ENCODE peak calls at places on chromosomes 1 and 21, in seven cellular contexts. I, P, H, B, C, Q and T are unnamed samples.

GRCh38 chr1:111227875-111228747 is 598 bp downstream of the CHI3L2 start:
- DNase-seq in C (no peak), H (peak), Q (no peak), I (peak), B (no peak), P (no peak), T (no peak)

GRCh38 chr1:56409112-56409691 is 170.2 kb downstream of the PLPP3 start:
- DNase-seq in B (no peak), Q (no peak), P (peak), I (no peak), C (no peak), H (peak), T (peak)

GRCh38 chr1:33460947-33461629 is 11.4 kb upstream of the ZSCAN20 start:
- DNase-seq in B (no peak), P (no peak), I (no peak), H (peak), C (no peak), Q (no peak), T (peak)

GRCh38 chr21:35927262-35927661 is 133.1 kb downstream of the SETD4 start:
- DNase-seq in H (no peak), Q (no peak), C (no peak), I (no peak), P (peak), B (no peak), T (no peak)

GRCh38 chr1:25816112-25816718 is 3.5 kb upstream of the MTFR1L start:
- DNase-seq in H (no peak), C (no peak), I (no peak), P (no peak), Q (no peak), B (no peak), T (no peak)

GRCh38 chr21:33299181-33299752 is 25.5 kb upstream of the IFNAR1 start:
- DNase-seq in P (no peak), B (no peak), I (no peak), Q (no peak), C (no peak), H (peak), T (no peak)

GRCh38 chr1:164263540-164263939 is 295.4 kb upstream of the PBX1 start:
- DNase-seq in Q (no peak), I (peak), H (no peak), B (no peak), C (no peak), P (no peak), T (no peak)

GRCh38 chr21:39707316-39707715 is 37.7 kb upstream of the IGSF5 start:
- DNase-seq in B (no peak), C (no peak), H (no peak), P (no peak), Q (no peak), I (no peak), T (no peak)

GRCh38 chr1:201882665-201883132 is 6.0 kb upstream of the SHISA4 start:
- DNase-seq in P (no peak), C (peak), B (no peak), I (peak), H (peak), Q (no peak), T (peak)

GRCh38 chr1:87334351-87335174 is 5.9 kb downstream of the LMO4 start:
- DNase-seq in I (peak), Q (no peak), C (no peak), H (peak), B (peak), P (peak), T (peak)

GRCh38 chr21:38796426-38796825 is 9.3 kb upstream of the ETS2 start:
- DNase-seq in I (peak), Q (no peak), P (no peak), H (peak), B (no peak), C (no peak), T (no peak)

GRCh38 chr1:34858901-34859441 is 578 bp downstream of the SMIM12 start:
- DNase-seq in Q (no peak), I (peak), C (no peak), B (peak), H (no peak), P (no peak), T (peak)

GRCh38 chr1:165619647-165620151 is 11.3 kb upstream of the MGST3 start:
- DNase-seq in B (no peak), I (no peak), Q (no peak), C (no peak), P (no peak), H (no peak), T (no peak)

GRCh38 chr1:202034683-202035462 is 24.5 kb downstream of the ELF3 start:
- DNase-seq in Q (peak), I (peak), P (peak), B (peak), H (peak), C (peak), T (no peak)

GRCh38 chr1:12617511-12617900 is 504 bp downstream of the DHRS3 start:
- DNase-seq in B (no peak), C (no peak), I (no peak), Q (no peak), P (no peak), H (no peak), T (peak)

GRCh38 chr1:53327183-53327941 is 508 bp downstream of the LRP8 start:
- DNase-seq in Q (no peak), H (peak), B (peak), I (peak), P (peak), C (no peak), T (peak)

GRCh38 chr21:32190491-32191144 is 88.2 kb downstream of the MIS18A start:
- DNase-seq in B (no peak), H (no peak), Q (no peak), P (no peak), C (no peak), I (no peak), T (no peak)

GRCh38 chr1:150537732-150538684 is 11.2 kb upstream of the ADAMTSL4 start:
- DNase-seq in H (no peak), P (no peak), Q (no peak), C (peak), I (peak), B (peak), T (no peak)

GRCh38 chr1:85137660-85138059 is 63.2 kb downstream of the SYDE2 start:
- DNase-seq in P (peak), B (no peak), H (no peak), Q (no peak), I (no peak), C (no peak), T (no peak)